ENCODE peak calls at places on chromosomes 16 and 17, in seven cellular contexts. N is OCI-LY7, Z is A549, K is lung, J is spleen, Q is sigmoid colon, M is body of pancreas. Y is an unnamed sample.

GRCh38 chr16:74448990-74449389 is 27.7 kb upstream of the CLEC18B start:
- DNase-seq in Q (peak; percentile 87), N (no peak), J (no peak), M (peak; percentile 25), Z (peak; percentile 73), K (peak; percentile 58), Y (peak; percentile 73)

GRCh38 chr16:28839899-28840298 is 6.2 kb downstream of the TUFM start:
- DNase-seq in J (no peak), Z (no peak), N (no peak), M (no peak), Q (no peak), K (no peak), Y (no peak)

GRCh38 chr16:80725566-80726162 is 78.7 kb downstream of the CDYL2 start:
- DNase-seq in Z (no peak), K (no peak), Q (no peak), J (no peak), N (no peak), M (no peak), Y (no peak)

GRCh38 chr16:188674-189073 is 8.4 kb downstream of the HBQ1 start:
- DNase-seq in J (no peak), M (no peak), Z (no peak), Q (no peak), N (peak; percentile 61), K (no peak), Y (no peak)

GRCh38 chr16:87924937-87925670 is 11.2 kb downstream of the CA5A start:
- DNase-seq in Q (no peak), M (peak; percentile 72), Z (no peak), N (no peak), J (no peak), K (no peak), Y (peak; percentile 89)

GRCh38 chr17:63156986-63157385 is 191.0 kb downstream of the TANC2 start:
- DNase-seq in J (no peak), K (no peak), Q (no peak), N (no peak), Z (no peak), M (no peak), Y (no peak)

GRCh38 chr17:78665952-78666920 is 89.0 kb upstream of the DNAH17 start:
- DNase-seq in J (peak; percentile 74), N (peak; percentile 45), K (no peak), M (no peak), Q (no peak), Z (no peak), Y (no peak)

GRCh38 chr17:74177018-74177450 is 26.4 kb upstream of the RPL38 start:
- DNase-seq in Q (no peak), N (no peak), Z (no peak), K (no peak), M (no peak), J (peak; percentile 21), Y (peak; percentile 14)

GRCh38 chr16:30379165-30379783 is 3.1 kb downstream of the SEPTIN1 start:
- DNase-seq in M (no peak), N (no peak), J (no peak), Z (no peak), K (no peak), Q (no peak), Y (peak; percentile 80)

GRCh38 chr16:24255446-24256352 is at the start of gene CACNG3:
- DNase-seq in N (peak; percentile 37), J (peak; percentile 78), K (no peak), Z (peak; percentile 10), M (peak; percentile 27), Q (no peak), Y (peak; percentile 54)

GRCh38 chr17:48605409-48605864 is 651 bp upstream of the HOXB6 start:
- DNase-seq in N (no peak), Z (no peak), J (peak; percentile 42), M (no peak), Q (no peak), K (no peak), Y (no peak)

GRCh38 chr16:35523991-35524390 is 2064.6 kb downstream of the TP53TG3F start:
- DNase-seq in J (no peak), M (no peak), Q (no peak), Z (no peak), N (no peak), K (no peak), Y (no peak)

GRCh38 chr17:70134777-70135176 is 34.6 kb upstream of the KCNJ2 start:
- DNase-seq in M (no peak), J (no peak), Z (no peak), Q (no peak), K (no peak), N (no peak), Y (no peak)

GRCh38 chr16:58960034-58960433 is 225.9 kb upstream of the GOT2 start:
- DNase-seq in K (no peak), N (no peak), Z (no peak), M (no peak), J (no peak), Q (no peak), Y (no peak)

GRCh38 chr17:75271955-75272847 is 1.2 kb upstream of the MIF4GD start:
- DNase-seq in N (peak; percentile 76), Z (peak; percentile 33), M (peak; percentile 34), K (no peak), J (peak; percentile 79), Q (peak; percentile 86), Y (no peak)

GRCh38 chr17:17911003-17911613 is 61.1 kb downstream of the TOM1L2 start:
- DNase-seq in M (no peak), J (no peak), N (no peak), K (no peak), Q (peak; percentile 33), Z (no peak), Y (no peak)

GRCh38 chr16:65117701-65118448 is 4.0 kb downstream of the CDH11 start:
- DNase-seq in J (no peak), Z (peak; percentile 70), Q (peak; percentile 85), N (peak; percentile 75), M (peak; percentile 60), K (peak; percentile 63), Y (no peak)

GRCh38 chr17:63697341-63698286 is 2.3 kb downstream of the LIMD2 start:
- DNase-seq in Z (peak; percentile 69), N (peak; percentile 91), Q (no peak), K (peak; percentile 69), J (peak; percentile 96), M (peak; percentile 76), Y (peak; percentile 85)

GRCh38 chr16:82954224-82954929 is 327.6 kb downstream of the CDH13 start:
- DNase-seq in Z (no peak), K (no peak), Q (no peak), M (no peak), J (no peak), N (no peak), Y (no peak)

GRCh38 chr17:79624658-79625478 is 14.0 kb upstream of the RBFOX3 start:
- DNase-seq in Q (peak; percentile 38), N (no peak), J (no peak), Z (no peak), K (no peak), M (no peak), Y (peak; percentile 27)

GRCh38 chr17:58487589-58488427 is at the start of gene HSF5:
- DNase-seq in Q (no peak), J (peak; percentile 96), K (no peak), Z (no peak), M (no peak), N (no peak), Y (peak; percentile 84)

GRCh38 chr16:51556694-51557327 is 405.7 kb upstream of the SALL1 start:
- DNase-seq in M (no peak), K (no peak), J (no peak), N (no peak), Z (peak; percentile 92), Q (peak; percentile 75), Y (no peak)

GRCh38 chr16:84484579-84485254 is 19.7 kb downstream of the MEAK7 start:
- DNase-seq in N (peak; percentile 32), K (peak; percentile 27), J (peak; percentile 72), Q (no peak), Z (peak; percentile 62), M (no peak), Y (no peak)

GRCh38 chr17:36544049-36544319 is 735 bp upstream of the GGNBP2 start:
- DNase-seq in Q (peak; percentile 70), K (no peak), Z (peak; percentile 72), N (peak; percentile 72), M (no peak), J (no peak), Y (no peak)

GRCh38 chr17:67059372-67059771 is 15.0 kb downstream of the CACNG1 start:
- DNase-seq in J (no peak), N (no peak), K (peak; percentile 19), Z (no peak), M (no peak), Q (no peak), Y (no peak)

GRCh38 chr16:68553186-68553585 is 14.1 kb downstream of the ZFP90 start:
- DNase-seq in Q (no peak), M (no peak), N (no peak), K (no peak), Z (no peak), J (no peak), Y (no peak)

GRCh38 chr16:68548947-68549346 is 9.9 kb downstream of the ZFP90 start:
- DNase-seq in M (no peak), K (no peak), J (no peak), Q (no peak), Z (no peak), N (no peak), Y (no peak)
- H3K9me3 ChIP-seq in M (no peaks in the 10 kb centered on the region), K (peaks cover 28% of the 10 kb centered on the region), J (peaks cover 95% of the 10 kb centered on the region), Q (no peaks in the 10 kb centered on the region), Z (peaks cover 81% of the 10 kb centered on the region), N (no peaks in the 10 kb centered on the region), Y (peaks cover 24% of the 10 kb centered on the region)

GRCh38 chr16:21689107-21689506 is 25.3 kb downstream of the OTOA start:
- DNase-seq in J (no peak), Q (no peak), M (no peak), K (no peak), N (no peak), Z (no peak), Y (no peak)

GRCh38 chr16:21683184-21683583 is 19.4 kb downstream of the OTOA start:
- DNase-seq in Z (no peak), M (no peak), Q (no peak), J (no peak), N (no peak), K (no peak), Y (no peak)

GRCh38 chr16:21685034-21685455 is 21.3 kb downstream of the OTOA start:
- DNase-seq in M (no peak), N (no peak), J (no peak), K (no peak), Z (no peak), Q (no peak), Y (no peak)

GRCh38 chr16:21684199-21684598 is 20.4 kb downstream of the OTOA start:
- DNase-seq in Z (peak; percentile 47), N (peak; percentile 32), Q (no peak), K (no peak), M (peak; percentile 18), J (no peak), Y (no peak)
- TF ChIP-seq CTCF in Z (peak; percentile 40), N (peak; percentile 88), Q (no peak), K (no peak), M (no peak), J (peak; percentile 40), Y (no peak)

GRCh38 chr16:3578610-3579551 is 1.7 kb upstream of the NLRC3 start:
- DNase-seq in Z (no peak), N (peak; percentile 93), Q (no peak), J (peak; percentile 89), K (no peak), M (no peak), Y (peak; percentile 67)
- H3K27ac ChIP-seq in Z (no peak overlapping the region), N (peak overlapping the region; percentile 94), Q (no peak overlapping the region), J (peak overlapping the region; percentile 30), K (no peak overlapping the region), M (no peak overlapping the region), Y (no peak overlapping the region)

DNA sequence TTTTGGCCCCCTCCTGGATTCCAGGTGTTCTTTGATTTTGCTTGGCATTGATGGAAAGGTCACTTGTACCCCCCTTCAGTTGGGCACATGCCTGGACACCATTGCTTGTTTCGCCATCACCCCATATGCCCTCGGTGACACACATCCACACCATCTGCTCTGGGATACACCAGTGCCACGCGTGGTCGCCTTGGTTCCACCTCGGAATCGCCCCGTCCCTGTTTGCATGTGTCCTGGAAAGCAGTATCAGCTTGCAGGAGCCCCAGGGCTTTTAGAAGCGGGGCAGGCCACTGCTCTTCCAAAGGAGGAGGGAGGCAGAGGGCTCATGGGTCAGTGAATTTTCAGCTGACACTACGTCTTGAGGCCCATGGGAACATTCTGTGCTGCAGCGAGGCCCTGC is 607.9 kb downstream of the KCNJ18 start:
- DNase-seq in Q (no peak), K (no peak), M (no peak), N (no peak), J (no peak), Z (no peak), Y (no peak)
- H3K9me3 ChIP-seq in Q (no peaks in the 10 kb centered on the region), K (peaks cover 44% of the 10 kb centered on the region), M (no peaks in the 10 kb centered on the region), N (no peaks in the 10 kb centered on the region), J (peaks cover 78% of the 10 kb centered on the region), Z (peaks cover 4% of the 10 kb centered on the region), Y (peaks cover 6% of the 10 kb centered on the region)

Y was measured in kidney.